ENCODE peak calls at places on chromosomes 5 and 9, in five cellular contexts. F, J, H, Y and R are unnamed samples.

GRCh38 chr9:136773386-136774044 is 9.2 kb upstream of the LCN15 start:
- DNase-seq in H (no peak), J (no peak), F (no peak), Y (no peak), R (no peak)

GRCh38 chr5:139262414-139263139 is 31.0 kb upstream of the MATR3 start:
- DNase-seq in Y (peak), F (peak), H (peak), J (peak), R (peak)

GRCh38 chr5:146667633-146668032 is 151.6 kb upstream of the GPR151 start:
- DNase-seq in J (peak), Y (no peak), F (peak), H (no peak), R (no peak)

GRCh38 chr5:100900142-100900795 is 2.8 kb downstream of the ST8SIA4 start:
- DNase-seq in F (no peak), H (no peak), Y (peak), J (peak), R (no peak)

GRCh38 chr9:95044731-95045508 is 272.6 kb downstream of the FANCC start:
- DNase-seq in Y (peak), H (no peak), F (no peak), J (peak), R (no peak)

GRCh38 chr9:116697341-116697740 is 10.2 kb downstream of the TRIM32 start:
- DNase-seq in H (no peak), F (peak), Y (no peak), J (no peak), R (no peak)

GRCh38 chr9:134344068-134344820 is 18.0 kb downstream of the RXRA start:
- DNase-seq in H (no peak), F (no peak), Y (no peak), J (no peak), R (no peak)

GRCh38 chr5:177312649-177313181 is 1.0 kb upstream of the MXD3 start:
- DNase-seq in Y (no peak), J (peak), F (no peak), H (peak), R (no peak)

DNA sequence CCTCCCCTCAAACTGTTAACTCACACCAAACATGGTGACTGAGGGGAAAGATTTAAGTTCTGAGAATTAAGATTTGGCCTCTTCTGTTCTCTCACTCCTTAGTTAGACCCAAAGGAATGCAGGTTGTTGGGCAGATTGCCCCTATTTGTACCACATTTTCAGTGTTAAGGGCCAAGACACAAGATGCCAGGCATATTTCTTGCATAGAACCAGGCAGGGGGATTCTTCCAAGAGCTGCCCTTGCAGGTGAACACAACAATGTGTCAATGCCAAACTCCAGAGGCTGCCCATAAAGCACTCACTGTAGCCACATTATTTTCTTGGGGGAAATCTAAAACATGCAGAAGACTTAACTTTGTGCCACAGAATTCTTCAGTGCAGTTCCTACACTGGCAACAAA is 14.7 kb downstream of the MPDZ start:
- DNase-seq in H (no peak), J (no peak), Y (no peak), F (no peak), R (no peak)
- TF ChIP-seq CTCF in H (no peak), J (no peak), Y (no peak), F (no peak), R (no peak)

GRCh38 chr9:124312290-124313265 is 54.8 kb downstream of the NEK6 start:
- DNase-seq in J (no peak), F (no peak), Y (no peak), H (no peak), R (no peak)

GRCh38 chr9:124309665-124310064 is 51.9 kb downstream of the NEK6 start:
- DNase-seq in Y (no peak), J (peak), F (peak), H (no peak), R (no peak)

GRCh38 chr9:124308606-124309310 is 51.0 kb downstream of the NEK6 start:
- DNase-seq in J (no peak), Y (no peak), F (no peak), H (no peak), R (no peak)

GRCh38 chr9:124313940-124314339 is 56.2 kb downstream of the NEK6 start:
- DNase-seq in Y (no peak), J (no peak), F (no peak), H (no peak), R (no peak)

DNA sequence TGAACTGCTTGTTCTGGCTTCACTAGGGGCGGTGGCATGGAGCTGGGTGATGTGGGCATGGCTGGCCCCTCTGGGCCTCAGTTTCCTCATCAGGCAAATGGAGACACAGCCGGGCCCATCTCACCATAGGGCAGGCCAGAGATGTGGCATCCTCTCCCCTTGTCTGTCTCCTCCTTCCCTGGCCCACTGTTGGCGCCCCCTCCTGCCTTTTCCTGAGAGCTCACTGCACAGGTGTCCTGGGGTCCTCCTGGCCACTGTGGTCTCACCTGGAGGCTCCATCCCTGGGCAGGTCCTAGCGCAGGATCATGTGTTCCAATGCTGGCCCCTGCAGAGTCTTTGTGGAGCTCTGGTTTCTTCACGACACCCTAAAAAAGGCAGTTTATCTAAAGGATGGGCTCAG is 53.5 kb downstream of the NEK6 start:
- DNase-seq in F (no peak), J (no peak), H (no peak), Y (no peak), R (no peak)
- TF ChIP-seq CTCF in F (peak), J (no peak), H (no peak), Y (no peak), R (no peak)

DNA sequence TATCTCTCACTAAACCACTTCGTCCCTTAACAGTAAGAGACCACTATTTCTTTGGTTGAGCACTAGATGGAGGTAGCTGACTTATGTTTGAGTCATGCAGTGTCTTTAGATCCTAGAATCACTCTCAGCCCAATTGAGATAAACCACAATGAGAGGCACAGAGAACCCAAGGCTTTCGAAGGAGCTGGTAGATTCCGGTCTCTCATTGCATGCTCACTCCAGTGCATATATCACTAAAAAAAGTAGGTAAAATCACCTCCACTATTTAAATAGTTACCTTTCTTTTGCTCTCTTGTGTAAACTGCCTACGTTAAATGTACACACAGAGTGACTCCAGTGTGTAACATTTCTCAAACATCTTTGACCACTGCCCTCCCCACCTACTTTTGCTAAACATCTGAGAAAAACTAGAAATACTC is 27.6 kb downstream of the ACTL7A start:
- DNase-seq in F (peak), H (no peak), Y (no peak), J (peak), R (no peak)
- TF ChIP-seq CTCF in F (no peak), H (no peak), Y (no peak), J (peak), R (peak)

GRCh38 chr5:129094087-129094923 is at the start of gene ISOC1:
- DNase-seq in Y (peak), H (peak), J (peak), F (peak), R (peak)

GRCh38 chr5:129094924-129095797 is 612 bp downstream of the ISOC1 start:
- DNase-seq in H (peak), Y (peak), F (no peak), J (peak), R (peak)

GRCh38 chr5:129098488-129099183 is 4.1 kb downstream of the ISOC1 start:
- DNase-seq in J (no peak), H (no peak), F (no peak), Y (no peak), R (no peak)

GRCh38 chr5:129097498-129098296 is 3.1 kb downstream of the ISOC1 start:
- DNase-seq in F (no peak), Y (no peak), H (no peak), J (no peak), R (no peak)

GRCh38 chr5:129096382-129096991 is 1.9 kb downstream of the ISOC1 start:
- DNase-seq in H (no peak), Y (no peak), F (no peak), J (no peak), R (no peak)
- TF ChIP-seq CTCF in H (peak), Y (no peak), F (no peak), J (no peak), R (no peak)

DNA sequence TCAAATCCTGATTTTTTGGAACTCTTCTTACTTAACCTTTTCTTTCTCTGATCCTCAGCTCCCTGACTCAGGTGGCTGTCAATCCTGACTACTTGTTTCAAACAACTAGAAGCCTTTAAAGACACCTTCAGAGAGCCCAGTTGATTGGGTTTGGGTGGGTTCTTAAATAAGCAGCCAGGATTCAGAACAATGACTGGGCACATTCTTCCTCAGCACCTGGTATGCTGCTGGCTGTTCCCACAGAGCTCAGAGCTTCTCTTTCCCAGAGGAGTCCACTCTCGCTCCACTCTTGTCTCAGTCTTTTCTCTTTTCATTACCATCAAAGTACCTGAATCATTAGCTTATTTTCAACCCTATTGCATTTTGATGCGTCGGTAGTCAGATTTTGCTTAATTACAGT is 22.5 kb downstream of the PCSK5 start:
- DNase-seq in H (no peak), F (no peak), Y (peak), J (no peak), R (no peak)
- TF ChIP-seq CTCF in H (no peak), F (no peak), Y (no peak), J (no peak), R (no peak)

GRCh38 chr9:87498816-87499454 is 1.3 kb downstream of the DAPK1 start:
- DNase-seq in Y (no peak), J (no peak), F (no peak), H (no peak), R (no peak)

GRCh38 chr9:87498046-87498815 is 564 bp downstream of the DAPK1 start:
- DNase-seq in J (peak), H (peak), F (no peak), Y (peak), R (peak)

GRCh38 chr9:87497080-87497603 is 525 bp upstream of the DAPK1 start:
- DNase-seq in Y (no peak), H (no peak), J (no peak), F (no peak), R (no peak)

GRCh38 chr9:87499455-87500015 is 1.9 kb downstream of the DAPK1 start:
- DNase-seq in J (no peak), F (no peak), H (no peak), Y (no peak), R (no peak)

GRCh38 chr9:87497604-87498045 is at the start of gene DAPK1:
- DNase-seq in H (peak), Y (peak), F (no peak), J (peak), R (peak)
- TF ChIP-seq CTCF in H (peak), Y (no peak), F (no peak), J (peak), R (peak)